ENCODE peak calls at places on chromosomes 5 and 9, in eight cellular contexts. W is fibroblast of lung; T is stimulated activated naive CD4-positive, alpha-beta T cell; N is activated T-cell treated with anti-CD3 and anti-CD28 coated beads, Interleukin-2, amount 50 U/mL, for 48 hours; E is stimulated activated CD8-positive, alpha-beta memory T cell treated with anti-CD3 and anti-CD28 coated beads, Interleukin-2, amount 100 ng/mL, for 1 hour; H is activated naive CD4-positive, alpha-beta T cell; L is H7; K is T follicular helper cell. B is an unnamed sample.

GRCh38 chr9:124735121-124735520 is 36.0 kb downstream of the NR6A1 start:
- DNase-seq in W (peak), T (no peak), N (no peak), E (no peak), H (no peak), L (no peak), K (no peak), B (no peak)

GRCh38 chr9:114664181-114664580 is 6.6 kb upstream of the TEX53 start:
- DNase-seq in W (no peak), T (no peak), N (no peak), E (no peak), H (no peak), L (no peak), K (no peak), B (no peak)

GRCh38 chr5:113059232-113059805 is 82.7 kb downstream of the DCP2 start:
- DNase-seq in W (peak), T (no peak), N (no peak), E (no peak), H (no peak), L (no peak), K (no peak), B (no peak)

GRCh38 chr5:122126711-122127385 is 2.5 kb upstream of the ZNF474 start:
- DNase-seq in W (peak), T (no peak), N (no peak), E (no peak), H (no peak), L (no peak), K (no peak), B (no peak)

GRCh38 chr5:31733365-31733764 is 94.4 kb downstream of the PDZD2 start:
- DNase-seq in W (no peak), T (no peak), N (no peak), E (no peak), H (no peak), L (no peak), K (no peak), B (no peak)

GRCh38 chr9:109600142-109600541 is 102.0 kb upstream of the PTPN3 start:
- DNase-seq in W (peak), T (no peak), N (no peak), E (no peak), H (no peak), L (peak), K (no peak), B (no peak)

GRCh38 chr5:151456321-151456940 is 9.0 kb downstream of the SLC36A1 start:
- DNase-seq in W (no peak), T (no peak), N (no peak), E (no peak), H (no peak), L (no peak), K (no peak), B (no peak)

GRCh38 chr5:58382131-58382534 is 77.8 kb downstream of the PLK2 start:
- DNase-seq in W (no peak), T (no peak), N (no peak), E (no peak), H (no peak), L (no peak), K (no peak), B (no peak)

GRCh38 chr9:91403665-91404543 is 19.7 kb downstream of the NFIL3 start:
- DNase-seq in W (no peak), T (no peak), N (no peak), E (no peak), H (no peak), L (no peak), K (no peak), B (no peak)

GRCh38 chr5:41182666-41183065 is 30.7 kb downstream of the C6 start:
- DNase-seq in W (no peak), T (no peak), N (no peak), E (no peak), H (no peak), L (no peak), K (no peak), B (no peak)

GRCh38 chr5:112616812-112617547 is 120.7 kb upstream of the APC start:
- DNase-seq in W (no peak), T (no peak), N (no peak), E (no peak), H (no peak), L (no peak), K (no peak), B (no peak)

GRCh38 chr9:131310833-131311554 is 21.5 kb downstream of the PLPP7 start:
- DNase-seq in W (no peak), T (peak), N (peak), E (peak), H (peak), L (peak), K (peak), B (peak)

GRCh38 chr5:125348221-125348692 is 601.8 kb upstream of the ZNF608 start:
- DNase-seq in W (peak), T (no peak), N (no peak), E (no peak), H (no peak), L (peak), K (no peak), B (no peak)

GRCh38 chr9:136058152-136058483 is 37.0 kb downstream of the NACC2 start:
- DNase-seq in W (no peak), T (no peak), N (no peak), E (no peak), H (no peak), L (peak), K (no peak), B (no peak)

GRCh38 chr9:124835026-124835501 is 18.2 kb upstream of the WDR38 start:
- DNase-seq in W (peak), T (no peak), N (no peak), E (no peak), H (no peak), L (no peak), K (no peak), B (no peak)

GRCh38 chr5:69517763-69518212 is 25.2 kb downstream of the OCLN start:
- DNase-seq in W (peak), T (no peak), N (no peak), E (no peak), H (no peak), L (no peak), K (no peak), B (no peak)

GRCh38 chr9:27086818-27087680 is 22.0 kb upstream of the TEK start:
- DNase-seq in W (peak), T (no peak), N (no peak), E (no peak), H (no peak), L (no peak), K (no peak), B (no peak)

GRCh38 chr9:99076483-99077171 is 28.3 kb upstream of the TGFBR1 start:
- DNase-seq in W (no peak), T (peak), N (peak), E (peak), H (no peak), L (no peak), K (no peak), B (peak)

GRCh38 chr5:180330810-180331646 is 22.1 kb downstream of the GFPT2 start:
- DNase-seq in W (peak), T (no peak), N (no peak), E (no peak), H (no peak), L (peak), K (no peak), B (no peak)

GRCh38 chr5:40453689-40454088 is 226.0 kb upstream of the PTGER4 start:
- DNase-seq in W (no peak), T (no peak), N (no peak), E (no peak), H (no peak), L (no peak), K (no peak), B (no peak)

GRCh38 chr9:15155826-15156225 is 151.2 kb downstream of the TTC39B start:
- DNase-seq in W (peak), T (no peak), N (no peak), E (no peak), H (no peak), L (no peak), K (no peak), B (no peak)

GRCh38 chr5:43802119-43802518 is 199.1 kb downstream of the NNT start:
- DNase-seq in W (peak), T (no peak), N (no peak), E (no peak), H (no peak), L (no peak), K (no peak), B (no peak)

GRCh38 chr9:85246566-85246965 is 495.2 kb downstream of the AGTPBP1 start:
- DNase-seq in W (no peak), T (no peak), N (no peak), E (no peak), H (no peak), L (no peak), K (no peak), B (no peak)

GRCh38 chr5:36948041-36948440 is 71.5 kb downstream of the NIPBL start:
- DNase-seq in W (peak), T (no peak), N (no peak), E (no peak), H (no peak), L (no peak), K (no peak), B (no peak)

GRCh38 chr9:95107976-95108375 is 209.5 kb downstream of the FANCC start:
- DNase-seq in W (no peak), T (no peak), N (no peak), E (no peak), H (no peak), L (no peak), K (no peak), B (no peak)

GRCh38 chr5:2132497-2132847 is 249.7 kb upstream of the IRX4 start:
- DNase-seq in W (no peak), T (no peak), N (no peak), E (no peak), H (no peak), L (no peak), K (no peak), B (no peak)

GRCh38 chr9:136978073-136978864 is 965 bp downstream of the PTGDS start:
- DNase-seq in W (peak), T (peak), N (peak), E (peak), H (peak), L (peak), K (peak), B (peak)

GRCh38 chr5:65329266-65329665 is 152.5 kb downstream of the ADAMTS6 start:
- DNase-seq in W (peak), T (no peak), N (no peak), E (no peak), H (no peak), L (no peak), K (no peak), B (no peak)

GRCh38 chr5:135332519-135333150 is 66.4 kb downstream of the MACROH2A1 start:
- DNase-seq in W (peak), T (no peak), N (no peak), E (no peak), H (no peak), L (peak), K (no peak), B (no peak)

GRCh38 chr9:133162802-133163558 is 734 bp downstream of the GBGT1 start:
- DNase-seq in W (no peak), T (no peak), N (no peak), E (no peak), H (no peak), L (peak), K (no peak), B (no peak)

GRCh38 chr5:180637962-180638680 is 11.3 kb downstream of the FLT4 start:
- DNase-seq in W (no peak), T (no peak), N (no peak), E (no peak), H (no peak), L (peak), K (no peak), B (peak)

GRCh38 chr5:67552773-67553172 is 356.2 kb upstream of the CD180 start:
- DNase-seq in W (no peak), T (no peak), N (no peak), E (no peak), H (no peak), L (no peak), K (no peak), B (no peak)

GRCh38 chr5:158522761-158523160 is 577.0 kb downstream of the EBF1 start:
- DNase-seq in W (peak), T (no peak), N (no peak), E (no peak), H (no peak), L (no peak), K (no peak), B (no peak)

GRCh38 chr5:139955616-139956283 is 87.3 kb downstream of the NRG2 start:
- DNase-seq in W (no peak), T (no peak), N (no peak), E (no peak), H (no peak), L (peak), K (no peak), B (no peak)

GRCh38 chr9:130336027-130336595 is 70.6 kb downstream of the HMCN2 start:
- DNase-seq in W (peak), T (no peak), N (no peak), E (no peak), H (no peak), L (no peak), K (no peak), B (no peak)

B was measured in activated naive CD8-positive, alpha-beta T cell treated with anti-CD3 and anti-CD28 coated beads, Interleukin-2, amount 10 ng/mL, durations not matched to agents 7 days and 5 days.